ENCODE peak calls at places on chromosomes 7 and 10, in nine cellular contexts. Z, H, S, G, I, M, C, R and E are unnamed samples.

GRCh38 chr10:13528875-13529713 is at the start of gene BEND7:
- DNase-seq in Z (no peak), H (no peak), S (no peak), G (peak), M (no peak), C (peak), R (no peak), I (peak), E (no peak)

GRCh38 chr10:75137533-75138438 is 26.3 kb downstream of the SAMD8 start:
- DNase-seq in R (no peak), M (no peak), S (no peak), Z (no peak), G (no peak), H (no peak), C (peak), I (peak), E (no peak)

GRCh38 chr7:156499247-156499881 is 141.2 kb upstream of the RNF32 start:
- DNase-seq in C (no peak), H (no peak), I (no peak), M (no peak), S (no peak), G (no peak), Z (no peak), R (no peak), E (no peak)

GRCh38 chr7:53996856-53997255 is 545.3 kb upstream of the VSTM2A start:
- DNase-seq in C (no peak), G (no peak), Z (no peak), M (no peak), I (no peak), S (no peak), H (no peak), R (no peak), E (no peak)

GRCh38 chr10:48439581-48440041 is 133.1 kb downstream of the MAPK8 start:
- DNase-seq in I (peak), H (no peak), Z (no peak), R (no peak), S (no peak), C (peak), G (no peak), M (no peak), E (no peak)

GRCh38 chr10:62582804-62583208 is 208.6 kb downstream of the ZNF365 start:
- DNase-seq in H (no peak), M (no peak), Z (no peak), C (peak), I (peak), R (peak), G (no peak), S (peak), E (peak)

GRCh38 chr7:5284304-5285281 is 1.9 kb downstream of the SLC29A4 start:
- DNase-seq in R (peak), H (peak), G (peak), C (peak), M (no peak), Z (no peak), S (no peak), I (no peak), E (no peak)

GRCh38 chr7:93719546-93719945 is 145.0 kb upstream of the CALCR start:
- DNase-seq in R (no peak), C (peak), G (no peak), H (no peak), S (no peak), I (peak), M (no peak), Z (no peak), E (no peak)

GRCh38 chr7:68925241-68925640 is 673.0 kb upstream of the AUTS2 start:
- DNase-seq in I (no peak), C (no peak), S (no peak), M (no peak), G (no peak), R (no peak), H (no peak), Z (no peak), E (no peak)

GRCh38 chr10:107561136-107561650 is 396.7 kb upstream of the SORCS1 start:
- DNase-seq in S (no peak), C (no peak), Z (no peak), I (no peak), H (no peak), R (no peak), G (no peak), M (no peak), E (no peak)

GRCh38 chr10:100153239-100153840 is 32.5 kb downstream of the ERLIN1 start:
- DNase-seq in M (no peak), I (no peak), R (no peak), S (no peak), H (no peak), G (no peak), C (peak), Z (no peak), E (no peak)

GRCh38 chr10:123249894-123250293 is 95.7 kb downstream of the BUB3 start:
- DNase-seq in H (no peak), Z (no peak), G (no peak), R (no peak), I (no peak), S (no peak), M (no peak), C (no peak), E (no peak)

GRCh38 chr7:82615527-82615926 is 171.9 kb upstream of the CACNA2D1 start:
- DNase-seq in S (no peak), G (no peak), R (no peak), M (no peak), Z (no peak), H (no peak), C (no peak), I (no peak), E (no peak)

GRCh38 chr7:24842449-24843241 is 85.4 kb upstream of the GSDME start:
- DNase-seq in G (no peak), I (no peak), R (no peak), C (peak), S (no peak), Z (no peak), H (no peak), M (no peak), E (no peak)

GRCh38 chr7:149729983-149730801 is 43.2 kb downstream of the ZNF467 start:
- DNase-seq in H (peak), G (no peak), R (no peak), S (no peak), C (no peak), I (no peak), M (no peak), Z (no peak), E (no peak)

GRCh38 chr7:134875867-134876266 is 96.4 kb downstream of the CALD1 start:
- DNase-seq in M (no peak), I (peak), R (peak), S (no peak), H (no peak), Z (no peak), C (peak), G (no peak), E (no peak)

GRCh38 chr7:106217089-106217542 is 67.7 kb downstream of the NAMPT start:
- DNase-seq in R (peak), Z (no peak), I (peak), M (no peak), C (peak), G (no peak), S (peak), H (no peak), E (no peak)

GRCh38 chr7:31418928-31419327 is 78.4 kb upstream of the NEUROD6 start:
- DNase-seq in I (no peak), G (no peak), R (no peak), S (no peak), Z (no peak), C (no peak), M (no peak), H (no peak), E (no peak)

GRCh38 chr10:133176546-133176945 is 16.5 kb downstream of the KNDC1 start:
- DNase-seq in M (no peak), I (no peak), G (no peak), Z (no peak), H (no peak), R (no peak), S (no peak), C (no peak), E (no peak)

GRCh38 chr10:132685121-132685891 is 100.6 kb downstream of the NKX6-2 start:
- DNase-seq in C (peak), S (no peak), R (peak), M (no peak), I (peak), H (no peak), Z (no peak), G (peak), E (no peak)

GRCh38 chr10:58647770-58648169 is 135.1 kb downstream of the BICC1 start:
- DNase-seq in C (no peak), S (no peak), R (no peak), Z (no peak), G (no peak), I (peak), M (no peak), H (no peak), E (no peak)